ENCODE peak calls at places on chromosome 2, in ten cellular contexts. N, V, P, O, X, I, F, J, Z and E are unnamed samples.

GRCh38 chr2:172181840-172182239 is 79.1 kb upstream of the DLX2 start:
- DNase-seq in N (peak), V (peak), P (no peak), O (no peak), X (no peak), I (peak), F (peak), J (peak), Z (no peak), E (no peak)

GRCh38 chr2:16409849-16410248 is 255.8 kb downstream of the CYRIA start:
- DNase-seq in N (no peak), V (no peak), P (no peak), O (no peak), X (no peak), I (no peak), F (no peak), J (no peak), Z (no peak), E (no peak)

GRCh38 chr2:206431439-206431838 is 11.9 kb upstream of the ADAM23 start:
- DNase-seq in N (no peak), V (no peak), P (no peak), O (no peak), X (no peak), I (no peak), F (no peak), J (no peak), Z (no peak), E (no peak)

GRCh38 chr2:230913406-230913805 is 11.6 kb downstream of the GPR55 start:
- DNase-seq in N (no peak), V (peak), P (peak), O (no peak), X (no peak), I (peak), F (no peak), J (no peak), Z (peak), E (no peak)

GRCh38 chr2:56185101-56185581 is 1.4 kb downstream of the CCDC85A start:
- DNase-seq in N (peak), V (peak), P (no peak), O (no peak), X (peak), I (no peak), F (peak), J (peak), Z (peak), E (peak)

GRCh38 chr2:239736358-239737143 is 288.6 kb downstream of the NDUFA10 start:
- DNase-seq in N (no peak), V (no peak), P (no peak), O (no peak), X (no peak), I (no peak), F (no peak), J (peak), Z (no peak), E (no peak)

GRCh38 chr2:233811087-233811486 is 33.0 kb downstream of the MROH2A start:
- DNase-seq in N (no peak), V (no peak), P (no peak), O (no peak), X (no peak), I (no peak), F (no peak), J (no peak), Z (no peak), E (no peak)

GRCh38 chr2:33272001-33272400 is 204.4 kb upstream of the RASGRP3 start:
- DNase-seq in N (no peak), V (peak), P (no peak), O (peak), X (peak), I (no peak), F (no peak), J (no peak), Z (no peak), E (no peak)

GRCh38 chr2:169891593-169892298 is 64.5 kb downstream of the UBR3 start:
- DNase-seq in N (no peak), V (peak), P (no peak), O (peak), X (no peak), I (no peak), F (peak), J (no peak), Z (no peak), E (peak)

GRCh38 chr2:197853549-197853948 is 49.2 kb downstream of the PLCL1 start:
- DNase-seq in N (no peak), V (no peak), P (no peak), O (no peak), X (no peak), I (no peak), F (no peak), J (no peak), Z (no peak), E (no peak)